ENCODE peak calls at places on chromosome 1, in eight cellular contexts. X is DMS79, I is EH, E is GM13976, D is brain microvascular endothelial cell, O is spleen, K is lower leg skin, H is hypothalamus. Y is an unnamed sample.

GRCh38 chr1:23422313-23422877 is 2.2 kb downstream of the TCEA3 start:
- DNase-seq in E (no peak), K (peak), D (peak), I (peak), O (peak), X (no peak), H (no peak), Y (peak)

GRCh38 chr1:27137022-27137542 is 17.8 kb downstream of the SLC9A1 start:
- DNase-seq in X (no peak), K (no peak), E (peak), H (no peak), O (peak), D (no peak), I (peak), Y (no peak)

GRCh38 chr1:79899914-79900313 is 893.4 kb upstream of the ADGRL4 start:
- DNase-seq in O (no peak), E (no peak), K (no peak), H (no peak), X (no peak), I (peak), D (peak), Y (no peak)

GRCh38 chr1:215957692-215958091 is 390.6 kb downstream of the KCTD3 start:
- DNase-seq in K (no peak), I (peak), E (no peak), H (no peak), D (no peak), O (no peak), X (no peak), Y (no peak)

GRCh38 chr1:231186356-231187115 is 24.7 kb downstream of the TRIM67 start:
- DNase-seq in O (peak), I (no peak), K (no peak), E (no peak), H (no peak), X (no peak), D (no peak), Y (no peak)

GRCh38 chr1:228141082-228141870 is 1.2 kb downstream of the GUK1 start:
- DNase-seq in H (no peak), O (peak), I (peak), E (peak), K (no peak), D (no peak), X (peak), Y (no peak)

GRCh38 chr1:184590163-184590750 is 164.4 kb downstream of the EDEM3 start:
- DNase-seq in K (peak), E (no peak), D (no peak), H (no peak), I (no peak), X (no peak), O (no peak), Y (no peak)

GRCh38 chr1:19648689-19649088 is 4.6 kb downstream of the NBL1 start:
- DNase-seq in O (no peak), E (no peak), D (no peak), K (no peak), I (no peak), X (no peak), H (no peak), Y (no peak)

GRCh38 chr1:2019162-2019542 is at the start of gene GABRD:
- DNase-seq in I (no peak), X (no peak), O (no peak), D (no peak), K (no peak), E (peak), H (no peak), Y (no peak)

GRCh38 chr1:9101510-9102146 is 27.3 kb downstream of the GPR157 start:
- DNase-seq in H (no peak), E (peak), K (no peak), I (peak), X (peak), O (no peak), D (peak), Y (no peak)

GRCh38 chr1:40017951-40018575 is 22.5 kb upstream of the CAP1 start:
- DNase-seq in D (no peak), E (no peak), K (no peak), X (no peak), I (no peak), H (no peak), O (no peak), Y (no peak)

GRCh38 chr1:119647228-119647733 is 785 bp downstream of the ZNF697 start:
- DNase-seq in K (no peak), E (no peak), O (no peak), H (no peak), X (no peak), I (no peak), D (no peak), Y (no peak)

GRCh38 chr1:63322248-63322943 is at the start of gene FOXD3:
- DNase-seq in D (no peak), K (peak), E (peak), I (peak), X (peak), H (no peak), O (peak), Y (peak)

GRCh38 chr1:28553229-28553930 is 495 bp downstream of the TRNAU1AP start:
- DNase-seq in O (peak), I (peak), X (no peak), K (no peak), H (no peak), D (peak), E (peak), Y (peak)

Y was measured in right atrium auricular region.